ENCODE peak calls at places on chromosomes 11 and 22, in eight cellular contexts. One of them, this sample, is unnamed.
A peak's percentile ranks its signal among the peaks of the same experiment; 100 is the strongest.

GRCh38 chr11:16604784-16605439 is 133.5 kb upstream of the C11orf58 start:
- DNase-seq in left ventricle myocardium inferior: peak; percentile 56
- DNase-seq in right atrium auricular region: no peak
- DNase-seq in PC-9: peak; percentile 37
- DNase-seq in spleen: peak; percentile 80
- DNase-seq in GM23248: peak; percentile 53
- DNase-seq in endodermal cell: peak; percentile 80
- DNase-seq in IMR-90: peak; percentile 35
- DNase-seq in this sample: peak; percentile 72

GRCh38 chr11:60785136-60785535 is at the start of gene MS4A10:
- DNase-seq in left ventricle myocardium inferior: no peak
- DNase-seq in right atrium auricular region: no peak
- DNase-seq in PC-9: no peak
- DNase-seq in spleen: peak; percentile 35
- DNase-seq in GM23248: no peak
- DNase-seq in endodermal cell: no peak
- DNase-seq in IMR-90: no peak
- DNase-seq in this sample: no peak

GRCh38 chr22:45966320-45966891 is 10.6 kb downstream of the WNT7B start:
- DNase-seq in left ventricle myocardium inferior: no peak
- DNase-seq in right atrium auricular region: no peak
- DNase-seq in PC-9: no peak
- DNase-seq in spleen: no peak
- DNase-seq in GM23248: no peak
- DNase-seq in endodermal cell: no peak
- DNase-seq in IMR-90: no peak
- DNase-seq in this sample: no peak

GRCh38 chr22:30947163-30947820 is 21.3 kb downstream of the MORC2 start:
- DNase-seq in left ventricle myocardium inferior: peak; percentile 31
- DNase-seq in right atrium auricular region: peak; percentile 69
- DNase-seq in PC-9: no peak
- DNase-seq in spleen: no peak
- DNase-seq in GM23248: peak; percentile 28
- DNase-seq in endodermal cell: peak; percentile 76
- DNase-seq in IMR-90: no peak
- DNase-seq in this sample: no peak

GRCh38 chr22:40289991-40290459 is 56.3 kb upstream of the ADSL start:
- DNase-seq in left ventricle myocardium inferior: no peak
- DNase-seq in right atrium auricular region: no peak
- DNase-seq in PC-9: no peak
- DNase-seq in spleen: peak; percentile 86
- DNase-seq in GM23248: no peak
- DNase-seq in endodermal cell: no peak
- DNase-seq in IMR-90: no peak
- DNase-seq in this sample: no peak

GRCh38 chr22:39351689-39352214 is 2.0 kb downstream of the SYNGR1 start:
- DNase-seq in left ventricle myocardium inferior: no peak
- DNase-seq in right atrium auricular region: no peak
- DNase-seq in PC-9: peak; percentile 25
- DNase-seq in spleen: peak; percentile 89
- DNase-seq in GM23248: peak; percentile 22
- DNase-seq in endodermal cell: peak; percentile 73
- DNase-seq in IMR-90: peak; percentile 44
- DNase-seq in this sample: no peak

GRCh38 chr22:37581534-37581933 is 1.6 kb upstream of the LGALS2 start:
- DNase-seq in left ventricle myocardium inferior: peak; percentile 71
- DNase-seq in right atrium auricular region: no peak
- DNase-seq in PC-9: peak; percentile 69
- DNase-seq in spleen: peak; percentile 84
- DNase-seq in GM23248: peak; percentile 36
- DNase-seq in endodermal cell: no peak
- DNase-seq in IMR-90: no peak
- DNase-seq in this sample: no peak

GRCh38 chr22:36330655-36331305 is 57.0 kb downstream of the MYH9 start:
- DNase-seq in left ventricle myocardium inferior: peak; percentile 69
- DNase-seq in right atrium auricular region: peak; percentile 79
- DNase-seq in PC-9: peak; percentile 35
- DNase-seq in spleen: peak; percentile 84
- DNase-seq in GM23248: peak; percentile 67
- DNase-seq in endodermal cell: peak; percentile 65
- DNase-seq in IMR-90: peak; percentile 63
- DNase-seq in this sample: no peak

GRCh38 chr11:76663912-76664440 is 6.6 kb downstream of the LRRC32 start:
- DNase-seq in left ventricle myocardium inferior: no peak
- DNase-seq in right atrium auricular region: no peak
- DNase-seq in PC-9: no peak
- DNase-seq in spleen: peak; percentile 41
- DNase-seq in GM23248: no peak
- DNase-seq in endodermal cell: peak; percentile 32
- DNase-seq in IMR-90: no peak
- DNase-seq in this sample: no peak

GRCh38 chr11:66333220-66333877 is 2.9 kb downstream of the RIN1 start:
- DNase-seq in left ventricle myocardium inferior: no peak
- DNase-seq in right atrium auricular region: no peak
- DNase-seq in PC-9: no peak
- DNase-seq in spleen: peak; percentile 63
- DNase-seq in GM23248: no peak
- DNase-seq in endodermal cell: no peak
- DNase-seq in IMR-90: no peak
- DNase-seq in this sample: no peak

GRCh38 chr11:134372536-134372935 is 39.5 kb downstream of the B3GAT1 start:
- DNase-seq in left ventricle myocardium inferior: no peak
- DNase-seq in right atrium auricular region: no peak
- DNase-seq in PC-9: no peak
- DNase-seq in spleen: no peak
- DNase-seq in GM23248: no peak
- DNase-seq in endodermal cell: no peak
- DNase-seq in IMR-90: no peak
- DNase-seq in this sample: no peak

GRCh38 chr11:134374171-134374570 is 37.9 kb downstream of the B3GAT1 start:
- DNase-seq in left ventricle myocardium inferior: no peak
- DNase-seq in right atrium auricular region: no peak
- DNase-seq in PC-9: no peak
- DNase-seq in spleen: peak; percentile 56
- DNase-seq in GM23248: no peak
- DNase-seq in endodermal cell: no peak
- DNase-seq in IMR-90: no peak
- DNase-seq in this sample: no peak

GRCh38 chr11:134372961-134373360 is 39.1 kb downstream of the B3GAT1 start:
- DNase-seq in left ventricle myocardium inferior: no peak
- DNase-seq in right atrium auricular region: no peak
- DNase-seq in PC-9: no peak
- DNase-seq in spleen: peak; percentile 69
- DNase-seq in GM23248: no peak
- DNase-seq in endodermal cell: no peak
- DNase-seq in IMR-90: no peak
- DNase-seq in this sample: no peak

GRCh38 chr11:134374891-134375550 is 37.0 kb downstream of the B3GAT1 start:
- DNase-seq in left ventricle myocardium inferior: no peak
- DNase-seq in right atrium auricular region: no peak
- DNase-seq in PC-9: no peak
- DNase-seq in spleen: peak; percentile 67
- DNase-seq in GM23248: no peak
- DNase-seq in endodermal cell: no peak
- DNase-seq in IMR-90: no peak
- DNase-seq in this sample: no peak

GRCh38 chr11:134373591-134374052 is 38.4 kb downstream of the B3GAT1 start:
- DNase-seq in left ventricle myocardium inferior: no peak
- DNase-seq in right atrium auricular region: no peak
- DNase-seq in PC-9: no peak
- DNase-seq in spleen: peak; percentile 66
- DNase-seq in GM23248: no peak
- DNase-seq in endodermal cell: no peak
- DNase-seq in IMR-90: no peak
- DNase-seq in this sample: no peak
- H3K9me3 ChIP-seq in left ventricle myocardium inferior: no peaks in the 10 kb centered on the region
- H3K9me3 ChIP-seq in right atrium auricular region: no peaks in the 10 kb centered on the region
- H3K9me3 ChIP-seq in PC-9: no peaks in the 10 kb centered on the region
- H3K9me3 ChIP-seq in spleen: no peaks in the 10 kb centered on the region
- H3K9me3 ChIP-seq in GM23248: no peaks in the 10 kb centered on the region
- H3K9me3 ChIP-seq in endodermal cell: no peaks in the 10 kb centered on the region
- H3K9me3 ChIP-seq in IMR-90: peaks cover 47% of the 10 kb centered on the region
- H3K9me3 ChIP-seq in this sample: no peaks in the 10 kb centered on the region

GRCh38 chr11:123174196-123175183 is 20.6 kb downstream of the CLMP start:
- DNase-seq in left ventricle myocardium inferior: no peak
- DNase-seq in right atrium auricular region: peak; percentile 86
- DNase-seq in PC-9: no peak
- DNase-seq in spleen: no peak
- DNase-seq in GM23248: peak; percentile 95
- DNase-seq in endodermal cell: no peak
- DNase-seq in IMR-90: peak; percentile 99
- DNase-seq in this sample: no peak
- H3K9me3 ChIP-seq in left ventricle myocardium inferior: no peaks in the 10 kb centered on the region
- H3K9me3 ChIP-seq in right atrium auricular region: no peaks in the 10 kb centered on the region
- H3K9me3 ChIP-seq in PC-9: peaks cover 4% of the 10 kb centered on the region
- H3K9me3 ChIP-seq in spleen: no peaks in the 10 kb centered on the region
- H3K9me3 ChIP-seq in GM23248: no peaks in the 10 kb centered on the region
- H3K9me3 ChIP-seq in endodermal cell: peaks cover 5% of the 10 kb centered on the region
- H3K9me3 ChIP-seq in IMR-90: no peaks in the 10 kb centered on the region
- H3K9me3 ChIP-seq in this sample: no peaks in the 10 kb centered on the region

GRCh38 chr11:69352715-69353325 is 58.9 kb downstream of the MYEOV start:
- DNase-seq in left ventricle myocardium inferior: no peak
- DNase-seq in right atrium auricular region: peak; percentile 42
- DNase-seq in PC-9: no peak
- DNase-seq in spleen: no peak
- DNase-seq in GM23248: peak; percentile 95
- DNase-seq in endodermal cell: peak; percentile 46
- DNase-seq in IMR-90: peak; percentile 99
- DNase-seq in this sample: no peak

GRCh38 chr11:69350596-69350995 is 56.6 kb downstream of the MYEOV start:
- DNase-seq in left ventricle myocardium inferior: no peak
- DNase-seq in right atrium auricular region: no peak
- DNase-seq in PC-9: no peak
- DNase-seq in spleen: no peak
- DNase-seq in GM23248: no peak
- DNase-seq in endodermal cell: no peak
- DNase-seq in IMR-90: no peak
- DNase-seq in this sample: no peak

GRCh38 chr11:69350040-69350439 is 56.1 kb downstream of the MYEOV start:
- DNase-seq in left ventricle myocardium inferior: no peak
- DNase-seq in right atrium auricular region: no peak
- DNase-seq in PC-9: no peak
- DNase-seq in spleen: no peak
- DNase-seq in GM23248: no peak
- DNase-seq in endodermal cell: no peak
- DNase-seq in IMR-90: no peak
- DNase-seq in this sample: no peak

GRCh38 chr11:69352181-69352580 is 58.2 kb downstream of the MYEOV start:
- DNase-seq in left ventricle myocardium inferior: no peak
- DNase-seq in right atrium auricular region: peak; percentile 18
- DNase-seq in PC-9: no peak
- DNase-seq in spleen: no peak
- DNase-seq in GM23248: peak; percentile 27
- DNase-seq in endodermal cell: peak; percentile 38
- DNase-seq in IMR-90: no peak
- DNase-seq in this sample: no peak

GRCh38 chr11:69351460-69351859 is 57.5 kb downstream of the MYEOV start:
- DNase-seq in left ventricle myocardium inferior: no peak
- DNase-seq in right atrium auricular region: no peak
- DNase-seq in PC-9: no peak
- DNase-seq in spleen: no peak
- DNase-seq in GM23248: peak; percentile 79
- DNase-seq in endodermal cell: no peak
- DNase-seq in IMR-90: peak; percentile 85
- DNase-seq in this sample: peak; percentile 69
- H3K9me3 ChIP-seq in left ventricle myocardium inferior: peaks cover 4% of the 10 kb centered on the region
- H3K9me3 ChIP-seq in right atrium auricular region: no peaks in the 10 kb centered on the region
- H3K9me3 ChIP-seq in PC-9: no peaks in the 10 kb centered on the region
- H3K9me3 ChIP-seq in spleen: no peaks in the 10 kb centered on the region
- H3K9me3 ChIP-seq in GM23248: no peaks in the 10 kb centered on the region
- H3K9me3 ChIP-seq in endodermal cell: no peaks in the 10 kb centered on the region
- H3K9me3 ChIP-seq in IMR-90: peaks cover 8% of the 10 kb centered on the region
- H3K9me3 ChIP-seq in this sample: no peaks in the 10 kb centered on the region

GRCh38 chr11:70833011-70833410 is 419.4 kb downstream of the SHANK2 start:
- DNase-seq in left ventricle myocardium inferior: no peak
- DNase-seq in right atrium auricular region: no peak
- DNase-seq in PC-9: no peak
- DNase-seq in spleen: no peak
- DNase-seq in GM23248: no peak
- DNase-seq in endodermal cell: no peak
- DNase-seq in IMR-90: no peak
- DNase-seq in this sample: no peak
- H3K9me3 ChIP-seq in left ventricle myocardium inferior: peaks cover 12% of the 10 kb centered on the region
- H3K9me3 ChIP-seq in right atrium auricular region: no peaks in the 10 kb centered on the region
- H3K9me3 ChIP-seq in PC-9: no peaks in the 10 kb centered on the region
- H3K9me3 ChIP-seq in spleen: no peaks in the 10 kb centered on the region
- H3K9me3 ChIP-seq in GM23248: no peaks in the 10 kb centered on the region
- H3K9me3 ChIP-seq in endodermal cell: peaks cover under 1% of the 10 kb centered on the region
- H3K9me3 ChIP-seq in IMR-90: peaks cover 4% of the 10 kb centered on the region
- H3K9me3 ChIP-seq in this sample: no peaks in the 10 kb centered on the region

GRCh38 chr22:11616811-11617210 is 3911.2 kb upstream of the OR11H1 start:
- DNase-seq in left ventricle myocardium inferior: no peak
- DNase-seq in right atrium auricular region: no peak
- DNase-seq in PC-9: no peak
- DNase-seq in spleen: peak; percentile 49
- DNase-seq in GM23248: no peak
- DNase-seq in endodermal cell: no peak
- DNase-seq in IMR-90: no peak
- DNase-seq in this sample: no peak
- H3K9me3 ChIP-seq in left ventricle myocardium inferior: peaks cover 87% of the 10 kb centered on the region
- H3K9me3 ChIP-seq in right atrium auricular region: peaks cover 4% of the 10 kb centered on the region
- H3K9me3 ChIP-seq in PC-9: no peaks in the 10 kb centered on the region
- H3K9me3 ChIP-seq in spleen: peaks cover 34% of the 10 kb centered on the region
- H3K9me3 ChIP-seq in GM23248: no peaks in the 10 kb centered on the region
- H3K9me3 ChIP-seq in endodermal cell: peaks cover 85% of the 10 kb centered on the region
- H3K9me3 ChIP-seq in IMR-90: peaks cover 36% of the 10 kb centered on the region
- H3K9me3 ChIP-seq in this sample: peaks cover 13% of the 10 kb centered on the region

This sample was measured in cardiac muscle cell.